ENCODE peak calls at places on chromosomes 7 and 10, in six cellular contexts. N is brain pericyte, Q is Caki2, C is right lobe of liver, J is AG09309, M is Peyer's patch. I is an unnamed sample.
A peak's percentile ranks its signal among the peaks of the same experiment; 100 is the strongest.

GRCh38 chr7:140605337-140605736 is 35.3 kb downstream of the DENND2A start:
- DNase-seq in C (no peak), M (no peak), Q (no peak), N (no peak), J (no peak), I (no peak)

GRCh38 chr7:84633-85020 is 107.7 kb upstream of the FAM20C start:
- DNase-seq in N (no peak), J (no peak), M (no peak), C (no peak), Q (no peak), I (no peak)

GRCh38 chr10:108582387-108582786 is 1340.9 kb downstream of the XPNPEP1 start:
- DNase-seq in M (no peak), Q (no peak), J (no peak), C (no peak), N (no peak), I (no peak)

GRCh38 chr10:31770307-31770902 is 158.2 kb downstream of the ARHGAP12 start:
- DNase-seq in Q (no peak), C (peak; percentile 62), N (no peak), M (no peak), J (no peak), I (peak; percentile 49)

GRCh38 chr7:144854839-144855424 is 19.1 kb upstream of the TPK1 start:
- DNase-seq in J (no peak), N (no peak), Q (peak; percentile 6), C (no peak), M (no peak), I (peak; percentile 67)

GRCh38 chr10:8454357-8454756 is 399.9 kb downstream of the GATA3 start:
- DNase-seq in N (no peak), C (no peak), Q (no peak), M (no peak), J (no peak), I (no peak)

GRCh38 chr7:14177876-14178275 is 188.4 kb upstream of the ETV1 start:
- DNase-seq in M (no peak), J (no peak), C (no peak), N (no peak), Q (no peak), I (no peak)

GRCh38 chr10:91022390-91022789 is 101.5 kb upstream of the ANKRD1 start:
- DNase-seq in M (no peak), C (no peak), Q (no peak), J (no peak), N (no peak), I (peak; percentile 94)

GRCh38 chr10:79209831-79210230 is 137.4 kb upstream of the PPIF start:
- DNase-seq in C (no peak), J (no peak), M (no peak), N (no peak), Q (no peak), I (no peak)

GRCh38 chr10:118800920-118801319 is 46.1 kb upstream of the CACUL1 start:
- DNase-seq in J (no peak), C (peak; percentile 42), Q (peak; percentile 27), N (no peak), M (no peak), I (peak; percentile 69)

GRCh38 chr7:26616235-26616634 is 248.2 kb downstream of the SKAP2 start:
- DNase-seq in Q (no peak), N (no peak), M (no peak), C (no peak), J (no peak), I (no peak)

GRCh38 chr10:27345455-27345909 is 104.9 kb upstream of the ACBD5 start:
- DNase-seq in J (no peak), C (no peak), Q (no peak), N (no peak), M (no peak), I (no peak)

GRCh38 chr7:36090976-36091375 is 62.1 kb upstream of the EEPD1 start:
- DNase-seq in C (no peak), N (no peak), J (no peak), Q (no peak), M (no peak), I (no peak)

GRCh38 chr10:91642831-91643692 is 10.2 kb upstream of the PPP1R3C start:
- DNase-seq in Q (no peak), N (no peak), J (no peak), M (no peak), C (no peak), I (no peak)

GRCh38 chr10:391849-392704 is 256.8 kb downstream of the ZMYND11 start:
- DNase-seq in C (no peak), N (no peak), Q (no peak), M (no peak), J (no peak), I (no peak)

GRCh38 chr10:45091968-45092367 is 91.2 kb downstream of the ZNF22 start:
- DNase-seq in J (no peak), M (no peak), N (no peak), C (no peak), Q (no peak), I (peak; percentile 48)